ENCODE peak calls at places on chromosomes 12 and 14, in eight cellular contexts. O is gastrocnemius medialis, N is uterus, C is ovary, V is fibroblast of lung, Z is stomach, R is tibial artery, S is brain microvascular endothelial cell. E is an unnamed sample.
A peak's percentile ranks its signal among the peaks of the same experiment; 100 is the strongest.

GRCh38 chr12:131460516-131460915 is 250.4 kb upstream of the SFSWAP start:
- DNase-seq in O (no peak), N (no peak), C (no peak), V (no peak), Z (peak; percentile 4), R (no peak), S (no peak), E (no peak)

GRCh38 chr14:82757775-82758174 is 1224.1 kb upstream of the SEL1L start:
- DNase-seq in O (no peak), N (no peak), C (no peak), V (no peak), Z (no peak), R (no peak), S (no peak), E (no peak)

GRCh38 chr14:22131749-22132476 is 457.1 kb downstream of the DAD1 start:
- DNase-seq in O (no peak), N (no peak), C (no peak), V (no peak), Z (no peak), R (no peak), S (peak; percentile 3), E (no peak)

GRCh38 chr12:81963651-81964050 is 204.5 kb upstream of the PPFIA2 start:
- DNase-seq in O (no peak), N (no peak), C (no peak), V (no peak), Z (no peak), R (no peak), S (no peak), E (no peak)

GRCh38 chr14:57865450-57866198 is at the start of gene SLC35F4:
- DNase-seq in O (no peak), N (no peak), C (no peak), V (no peak), Z (no peak), R (peak; percentile 64), S (no peak), E (no peak)

GRCh38 chr12:117363263-117363662 is 1.8 kb upstream of the NOS1 start:
- DNase-seq in O (no peak), N (no peak), C (no peak), V (no peak), Z (no peak), R (no peak), S (no peak), E (no peak)

GRCh38 chr12:113333877-113334785 is 778 bp downstream of the SLC8B1 start:
- DNase-seq in O (no peak), N (no peak), C (no peak), V (no peak), Z (peak; percentile 40), R (no peak), S (no peak), E (no peak)

GRCh38 chr12:16130359-16130758 is 147.1 kb downstream of the SLC15A5 start:
- DNase-seq in O (no peak), N (no peak), C (no peak), V (no peak), Z (no peak), R (no peak), S (no peak), E (no peak)

GRCh38 chr14:94630396-94630795 is 18.2 kb downstream of the SERPINA3 start:
- DNase-seq in O (no peak), N (no peak), C (no peak), V (no peak), Z (no peak), R (no peak), S (no peak), E (no peak)

GRCh38 chr14:30620178-30620577 is 1.9 kb upstream of the SCFD1 start:
- DNase-seq in O (no peak), N (no peak), C (no peak), V (peak; percentile 57), Z (no peak), R (no peak), S (peak; percentile 52), E (no peak)

GRCh38 chr12:79433465-79434072 is 257.2 kb downstream of the PAWR start:
- DNase-seq in O (no peak), N (no peak), C (no peak), V (no peak), Z (no peak), R (no peak), S (no peak), E (no peak)

GRCh38 chr14:82621881-82622450 is 1088.3 kb upstream of the SEL1L start:
- DNase-seq in O (no peak), N (no peak), C (no peak), V (no peak), Z (no peak), R (no peak), S (no peak), E (no peak)

GRCh38 chr12:13368431-13368830 is 171.9 kb downstream of the EMP1 start:
- DNase-seq in O (no peak), N (no peak), C (no peak), V (no peak), Z (no peak), R (no peak), S (no peak), E (no peak)

DNA sequence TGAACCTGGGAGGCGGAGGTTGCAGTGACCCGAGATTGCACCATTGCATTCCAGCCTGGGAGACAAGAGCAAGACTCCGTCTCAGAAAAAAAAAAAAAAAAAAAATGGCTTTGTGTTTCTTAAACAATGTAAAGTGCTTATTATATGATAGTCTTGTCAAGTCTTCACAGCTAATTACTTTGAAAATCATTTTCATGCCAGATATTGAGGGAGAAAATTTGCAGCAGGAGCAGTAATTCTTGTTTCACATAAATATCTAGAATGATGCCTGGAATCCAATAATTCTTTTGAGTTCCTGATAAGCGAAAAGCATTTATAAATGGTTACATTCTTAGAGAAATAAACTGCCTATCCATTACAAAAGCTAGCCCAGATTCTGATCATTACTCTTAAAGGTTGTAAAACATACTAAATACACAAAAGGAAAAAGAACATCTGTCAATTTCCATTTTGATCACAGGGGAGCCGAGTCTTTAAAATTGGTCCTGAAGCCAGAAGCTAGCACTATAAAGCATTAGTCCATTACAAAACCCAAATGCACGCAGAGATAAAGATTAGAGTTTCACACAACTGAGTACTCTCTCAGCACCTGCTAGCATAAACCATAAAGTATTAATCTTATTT is 50.3 kb downstream of the IFT81 start:
- DNase-seq in O (no peak), N (no peak), C (no peak), V (no peak), Z (no peak), R (no peak), S (no peak), E (no peak)
- H3K4me3 ChIP-seq in O (no peak overlapping the region), N (no peak overlapping the region), C (no peak overlapping the region), V (no peak overlapping the region), Z (no peak overlapping the region), R (no peak overlapping the region), S (no peak overlapping the region), E (no peak overlapping the region)

GRCh38 chr12:114679942-114680341 is 4.0 kb downstream of the TBX3 start:
- DNase-seq in O (no peak), N (no peak), C (no peak), V (no peak), Z (no peak), R (no peak), S (no peak), E (no peak)

GRCh38 chr12:114682101-114682919 is 1.7 kb downstream of the TBX3 start:
- DNase-seq in O (no peak), N (no peak), C (no peak), V (no peak), Z (no peak), R (no peak), S (no peak), E (no peak)

GRCh38 chr12:114679452-114679875 is 4.5 kb downstream of the TBX3 start:
- DNase-seq in O (no peak), N (no peak), C (no peak), V (peak; percentile 60), Z (no peak), R (no peak), S (no peak), E (no peak)

GRCh38 chr12:114681149-114681849 is 2.7 kb downstream of the TBX3 start:
- DNase-seq in O (no peak), N (no peak), C (no peak), V (peak; percentile 70), Z (no peak), R (no peak), S (no peak), E (no peak)

DNA sequence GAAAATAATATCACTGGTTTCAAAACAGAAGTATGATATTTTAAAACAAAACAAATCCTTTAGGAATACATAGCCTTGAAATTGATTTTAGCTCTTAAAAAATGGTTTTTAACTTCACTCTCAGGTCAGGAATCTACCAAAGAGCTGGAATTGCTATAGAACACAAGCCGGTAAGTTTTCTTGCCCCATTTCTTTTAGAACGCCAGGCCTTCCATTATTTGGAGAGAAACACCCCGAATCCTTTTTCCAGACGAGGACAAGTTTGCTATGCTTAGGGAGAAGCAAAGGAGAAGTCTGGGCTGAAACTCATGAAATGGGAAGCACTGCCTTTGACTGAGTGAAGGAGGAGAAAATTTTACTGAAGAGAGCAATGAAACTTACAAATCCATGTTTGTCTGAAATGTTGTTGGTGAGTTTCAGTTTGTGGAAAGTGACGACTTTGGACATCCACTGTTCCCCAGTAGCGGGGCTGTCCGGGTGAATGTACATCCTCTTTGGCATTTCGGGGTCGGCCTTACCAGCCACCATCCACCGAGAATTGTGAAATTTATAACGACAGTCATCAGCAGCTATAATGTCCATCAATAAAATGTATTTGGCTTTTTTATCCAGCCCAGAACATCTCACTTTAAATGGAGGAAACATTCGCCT is 3.4 kb downstream of the TBX3 start:
- DNase-seq in O (no peak), N (no peak), C (no peak), V (peak; percentile 55), Z (no peak), R (no peak), S (no peak), E (no peak)
- H3K27ac ChIP-seq in O (peak overlapping the region; percentile 97), N (peak overlapping the region; percentile 97), C (peak overlapping the region; percentile 90), V (peak overlapping the region; percentile 95), Z (no peak overlapping the region), R (no peak overlapping the region), S (no peak overlapping the region), E (no peak overlapping the region)

DNA sequence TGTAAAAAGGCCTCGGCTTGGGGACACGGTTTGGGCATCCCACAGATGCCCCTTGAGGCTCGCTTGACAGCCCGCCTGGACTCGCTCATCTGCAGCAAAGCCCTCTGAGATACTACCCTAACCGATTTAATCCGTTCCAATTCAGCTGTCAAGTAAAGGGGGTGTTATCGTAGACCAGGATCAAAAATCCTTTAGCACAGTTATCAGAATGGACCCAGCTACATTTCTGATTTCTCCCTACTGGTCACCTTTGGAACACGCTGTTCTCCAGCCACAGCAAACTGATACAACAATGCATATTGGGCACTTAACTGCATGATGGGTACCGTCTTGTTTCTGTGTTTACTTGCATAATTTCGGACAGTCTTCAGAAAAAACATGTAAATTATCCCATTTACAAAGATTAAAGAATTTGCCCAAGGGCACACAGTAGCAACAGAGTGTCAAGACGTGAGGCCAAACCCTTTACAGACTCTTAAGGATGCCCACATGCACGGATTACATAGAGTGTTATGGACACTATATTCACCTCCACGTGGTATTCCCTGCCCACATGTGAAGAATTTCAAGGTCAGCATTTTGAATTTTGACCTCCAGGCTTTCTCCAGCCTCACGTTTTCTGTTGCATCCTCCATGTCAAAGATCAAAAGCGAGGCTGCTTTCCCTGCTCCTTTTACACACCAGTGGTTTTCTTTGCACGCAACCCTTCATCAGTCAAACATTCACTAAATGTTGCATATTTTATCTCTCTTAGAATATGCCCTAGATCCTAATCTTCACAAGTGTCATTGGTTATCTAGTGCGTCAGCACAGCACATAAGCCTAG is 3.2 kb upstream of the DUSP6 start:
- DNase-seq in O (no peak), N (no peak), C (no peak), V (peak; percentile 40), Z (no peak), R (no peak), S (no peak), E (no peak)
- TF ChIP-seq CTCF in O (no peak), N (no peak), C (no peak), V (no peak), Z (no peak), R (no peak), S (peak; percentile 55), E (peak; percentile 32)

GRCh38 chr14:23568021-23568599 is 519 bp upstream of the AP1G2 start:
- DNase-seq in O (peak; percentile 8), N (no peak), C (no peak), V (no peak), Z (no peak), R (no peak), S (no peak), E (no peak)
- H3K4me3 ChIP-seq in O (peak overlapping the region; percentile 64), N (peak overlapping the region; percentile 53), C (peak overlapping the region; percentile 73), V (peak overlapping the region; percentile 70), Z (peak overlapping the region; percentile 71), R (peak overlapping the region; percentile 55), S (no peak overlapping the region), E (peak overlapping the region; percentile 80)

E was measured in thoracic aorta.